ENCODE peak calls at places on chromosome 19, in ten cellular contexts. T is MCF 10A; L is body of pancreas; M is lung; Y is heart right ventricle; N is choroid plexus epithelial cell; Z is IMR-90; V is uterus; X is CD8-positive, alpha-beta T cell; S is pancreas. Q is an unnamed sample.

GRCh38 chr19:53254451-53255341 is at the start of gene ZNF677:
- DNase-seq in T (no peak), L (peak), M (peak), Y (peak), N (peak), Z (peak), V (peak), X (peak), S (peak), Q (peak)

GRCh38 chr19:1276620-1277007 is 1.3 kb downstream of the FAM174C start:
- DNase-seq in T (no peak), L (no peak), M (no peak), Y (no peak), N (no peak), Z (no peak), V (no peak), X (no peak), S (no peak), Q (no peak)

GRCh38 chr19:7596191-7596937 is 701 bp downstream of the CAMSAP3 start:
- DNase-seq in T (no peak), L (no peak), M (no peak), Y (no peak), N (no peak), Z (no peak), V (no peak), X (no peak), S (no peak), Q (no peak)

GRCh38 chr19:5718579-5719273 is 1.2 kb downstream of the LONP1 start:
- DNase-seq in T (peak), L (peak), M (no peak), Y (no peak), N (peak), Z (peak), V (no peak), X (no peak), S (no peak), Q (peak)

GRCh38 chr19:47377208-47377701 is 28.1 kb downstream of the DHX34 start:
- DNase-seq in T (no peak), L (peak), M (no peak), Y (peak), N (no peak), Z (no peak), V (no peak), X (no peak), S (peak), Q (no peak)

GRCh38 chr19:8208710-8209110 is 460 bp upstream of the CERS4 start:
- DNase-seq in T (no peak), L (no peak), M (peak), Y (peak), N (no peak), Z (no peak), V (no peak), X (no peak), S (no peak), Q (no peak)

GRCh38 chr19:13262450-13262849 is 112.2 kb downstream of the IER2 start:
- DNase-seq in T (peak), L (peak), M (no peak), Y (no peak), N (peak), Z (peak), V (no peak), X (no peak), S (no peak), Q (peak)

GRCh38 chr19:1634938-1635243 is 17.5 kb downstream of the TCF3 start:
- DNase-seq in T (no peak), L (no peak), M (no peak), Y (no peak), N (no peak), Z (no peak), V (no peak), X (no peak), S (no peak), Q (no peak)

GRCh38 chr19:290539-291521 is at the start of gene PLPP2:
- DNase-seq in T (peak), L (peak), M (peak), Y (no peak), N (peak), Z (no peak), V (peak), X (peak), S (peak), Q (no peak)

GRCh38 chr19:46134527-46134926 is 10.0 kb upstream of the IGFL3 start:
- DNase-seq in T (peak), L (no peak), M (no peak), Y (no peak), N (peak), Z (peak), V (no peak), X (no peak), S (no peak), Q (peak)

GRCh38 chr19:12564016-12564664 is 12.9 kb upstream of the ZNF564 start:
- DNase-seq in T (peak), L (peak), M (peak), Y (peak), N (peak), Z (peak), V (peak), X (peak), S (peak), Q (peak)

GRCh38 chr19:38433268-38433733 is at the start of gene RYR1:
- DNase-seq in T (peak), L (peak), M (peak), Y (peak), N (peak), Z (no peak), V (no peak), X (peak), S (no peak), Q (no peak)

GRCh38 chr19:55704494-55705245 is 29.6 kb downstream of the EPN1 start:
- DNase-seq in T (no peak), L (no peak), M (no peak), Y (no peak), N (no peak), Z (no peak), V (no peak), X (no peak), S (no peak), Q (no peak)

GRCh38 chr19:49097453-49098288 is 12.4 kb downstream of the SNRNP70 start:
- DNase-seq in T (peak), L (peak), M (peak), Y (peak), N (peak), Z (peak), V (peak), X (peak), S (peak), Q (peak)

GRCh38 chr19:6271721-6272410 is 7.9 kb downstream of the MLLT1 start:
- DNase-seq in T (no peak), L (peak), M (peak), Y (peak), N (peak), Z (peak), V (peak), X (no peak), S (peak), Q (peak)

GRCh38 chr19:23913931-23914330 is 755 bp upstream of the ZNF726 start:
- DNase-seq in T (no peak), L (no peak), M (no peak), Y (no peak), N (no peak), Z (no peak), V (no peak), X (no peak), S (no peak), Q (peak)

GRCh38 chr19:17333611-17334413 is 843 bp downstream of the ANO8 start:
- DNase-seq in T (peak), L (peak), M (peak), Y (no peak), N (peak), Z (peak), V (no peak), X (peak), S (no peak), Q (peak)

GRCh38 chr19:1747285-1748114 is 5.8 kb upstream of the ONECUT3 start:
- DNase-seq in T (peak), L (peak), M (no peak), Y (no peak), N (peak), Z (peak), V (no peak), X (peak), S (peak), Q (peak)

GRCh38 chr19:2064788-2065524 is 13.9 kb upstream of the MKNK2 start:
- DNase-seq in T (no peak), L (no peak), M (no peak), Y (peak), N (no peak), Z (no peak), V (no peak), X (no peak), S (no peak), Q (peak)

GRCh38 chr19:12833747-12834417 is 497 bp downstream of the RTBDN start:
- DNase-seq in T (peak), L (peak), M (no peak), Y (peak), N (no peak), Z (no peak), V (no peak), X (peak), S (peak), Q (no peak)

GRCh38 chr19:46513461-46514236 is 18.0 kb upstream of the PNMA8B start:
- DNase-seq in T (peak), L (peak), M (peak), Y (peak), N (peak), Z (peak), V (peak), X (peak), S (peak), Q (peak)

GRCh38 chr19:10868872-10869547 is 2.3 kb upstream of the CARM1 start:
- DNase-seq in T (no peak), L (no peak), M (no peak), Y (no peak), N (no peak), Z (no peak), V (no peak), X (no peak), S (no peak), Q (no peak)

GRCh38 chr19:53865918-53866696 is 1.6 kb upstream of the MYADM start:
- DNase-seq in T (peak), L (peak), M (peak), Y (peak), N (peak), Z (peak), V (peak), X (peak), S (peak), Q (peak)

GRCh38 chr19:11154683-11155047 is 917 bp downstream of the SPC24 start:
- DNase-seq in T (no peak), L (no peak), M (no peak), Y (no peak), N (no peak), Z (no peak), V (no peak), X (no peak), S (no peak), Q (no peak)

GRCh38 chr19:32692727-32693061 is 1.1 kb downstream of the NUDT19 start:
- DNase-seq in T (peak), L (no peak), M (no peak), Y (no peak), N (no peak), Z (no peak), V (no peak), X (no peak), S (no peak), Q (no peak)

GRCh38 chr19:2273356-2274184 is 8.4 kb downstream of the PEAK3 start:
- DNase-seq in T (peak), L (peak), M (peak), Y (peak), N (peak), Z (peak), V (peak), X (peak), S (peak), Q (peak)

GRCh38 chr19:46970815-46971214 is 48.8 kb upstream of the NPAS1 start:
- DNase-seq in T (no peak), L (no peak), M (no peak), Y (peak), N (no peak), Z (peak), V (no peak), X (no peak), S (no peak), Q (peak)

GRCh38 chr19:21483589-21484170 is 21.7 kb upstream of the ZNF429 start:
- DNase-seq in T (no peak), L (peak), M (peak), Y (peak), N (peak), Z (no peak), V (peak), X (peak), S (peak), Q (peak)

GRCh38 chr19:35977446-35978222 is 17.4 kb upstream of the SDHAF1 start:
- DNase-seq in T (no peak), L (no peak), M (no peak), Y (no peak), N (no peak), Z (no peak), V (no peak), X (no peak), S (no peak), Q (no peak)

GRCh38 chr19:46861691-46862503 is 1.1 kb downstream of the ARHGAP35 start:
- DNase-seq in T (peak), L (peak), M (no peak), Y (peak), N (no peak), Z (no peak), V (no peak), X (no peak), S (no peak), Q (no peak)

GRCh38 chr19:55240713-55241020 is 12.1 kb upstream of the TMEM86B start:
- DNase-seq in T (no peak), L (no peak), M (no peak), Y (no peak), N (no peak), Z (no peak), V (no peak), X (no peak), S (no peak), Q (no peak)

GRCh38 chr19:17114414-17114831 is 38.8 kb downstream of the MYO9B start:
- DNase-seq in T (peak), L (no peak), M (no peak), Y (no peak), N (peak), Z (peak), V (no peak), X (no peak), S (no peak), Q (no peak)

GRCh38 chr19:47430041-47430802 is 10.9 kb upstream of the MEIS3 start:
- DNase-seq in T (no peak), L (peak), M (peak), Y (no peak), N (peak), Z (peak), V (no peak), X (no peak), S (no peak), Q (peak)

GRCh38 chr19:48868196-48868886 is at the start of gene PLEKHA4:
- DNase-seq in T (peak), L (peak), M (peak), Y (peak), N (peak), Z (peak), V (peak), X (no peak), S (peak), Q (peak)

GRCh38 chr19:50928841-50929240 is 17.6 kb upstream of the KLK4 start:
- DNase-seq in T (no peak), L (no peak), M (no peak), Y (no peak), N (no peak), Z (no peak), V (no peak), X (no peak), S (no peak), Q (no peak)

GRCh38 chr19:50932018-50932689 is 20.7 kb downstream of the KLK5 start:
- DNase-seq in T (peak), L (no peak), M (no peak), Y (no peak), N (no peak), Z (no peak), V (no peak), X (no peak), S (no peak), Q (no peak)

GRCh38 chr19:50933640-50934039 is 19.2 kb downstream of the KLK5 start:
- DNase-seq in T (peak), L (no peak), M (no peak), Y (no peak), N (peak), Z (peak), V (no peak), X (no peak), S (no peak), Q (peak)

GRCh38 chr19:50931023-50931422 is 19.8 kb upstream of the KLK4 start:
- DNase-seq in T (no peak), L (no peak), M (no peak), Y (no peak), N (no peak), Z (no peak), V (no peak), X (no peak), S (no peak), Q (no peak)

GRCh38 chr19:50932690-50933083 is 20.2 kb downstream of the KLK5 start:
- DNase-seq in T (no peak), L (no peak), M (no peak), Y (no peak), N (no peak), Z (no peak), V (no peak), X (no peak), S (no peak), Q (no peak)
- TF ChIP-seq CTCF in T (no peak), L (no peak), M (no peak), Y (no peak), N (no peak), Z (no peak), V (no peak), X (no peak), S (no peak), Q (no peak)

GRCh38 chr19:30222428-30222873 is 149.7 kb upstream of the ZNF536 start:
- DNase-seq in T (no peak), L (no peak), M (no peak), Y (peak), N (no peak), Z (no peak), V (no peak), X (no peak), S (no peak), Q (no peak)
- TF ChIP-seq CTCF in T (no peak), L (peak), M (peak), Y (peak), N (peak), Z (peak), V (no peak), X (peak), S (peak), Q (peak)

DNA sequence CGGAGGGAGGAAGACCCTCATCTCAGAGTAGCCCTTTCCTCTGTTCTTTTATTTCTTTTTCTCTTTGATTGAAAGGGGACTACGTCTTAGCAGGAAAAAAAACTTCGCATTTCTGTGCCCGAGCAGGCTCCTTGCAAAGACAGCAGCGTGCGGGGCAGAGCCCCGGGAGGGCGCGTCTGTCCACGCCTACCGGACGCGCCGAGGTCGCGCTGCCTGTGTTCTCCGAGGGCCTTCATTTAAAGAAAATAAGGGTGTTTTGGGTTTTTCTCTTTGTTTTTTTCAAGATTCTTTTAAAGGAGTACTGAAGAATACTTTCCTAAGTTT is 29.2 kb downstream of the CERS1 start:
- DNase-seq in T (no peak), L (no peak), M (no peak), Y (no peak), N (no peak), Z (no peak), V (no peak), X (no peak), S (no peak), Q (no peak)
- TF ChIP-seq CTCF in T (peak), L (no peak), M (no peak), Y (peak), N (no peak), Z (no peak), V (no peak), X (peak), S (no peak), Q (no peak)

GRCh38 chr19:29690842-29691241 is 24.2 kb downstream of the C19orf12 start:
- DNase-seq in T (peak), L (no peak), M (no peak), Y (no peak), N (peak), Z (peak), V (no peak), X (peak), S (no peak), Q (peak)
- TF ChIP-seq CTCF in T (peak), L (no peak), M (peak), Y (peak), N (peak), Z (peak), V (peak), X (peak), S (no peak), Q (peak)

Q was measured in AG10803.